ENCODE peak calls at places on chromosomes 16 and 17, in eight cellular contexts. Q, O, K, A, H, E, P and J are unnamed samples. For H3K4me1 and H3K36me3, the result is how much of the 10 kb centered on the place peaks cover.

GRCh38 chr17:27597783-27598320 is 33.1 kb upstream of the LGALS9 start:
- DNase-seq in Q (no peak), O (no peak), K (no peak), A (no peak), H (no peak), E (no peak), P (no peak), J (no peak)

GRCh38 chr16:57577691-57578224 is 35.3 kb downstream of the ADGRG5 start:
- DNase-seq in Q (no peak), O (no peak), K (peak), A (peak), H (no peak), E (no peak), P (peak), J (no peak)

GRCh38 chr17:4450710-4451316 is 17.1 kb downstream of the SPNS3 start:
- DNase-seq in Q (no peak), O (no peak), K (no peak), A (no peak), H (no peak), E (no peak), P (no peak), J (no peak)

GRCh38 chr16:73126453-73126853 is 78.5 kb upstream of the ZFHX3 start:
- DNase-seq in Q (peak), O (no peak), K (no peak), A (peak), H (peak), E (no peak), P (no peak), J (no peak)

GRCh38 chr17:18324140-18325049 is 9.3 kb downstream of the SMCR8 start:
- DNase-seq in Q (no peak), O (no peak), K (no peak), A (no peak), H (no peak), E (no peak), P (no peak), J (no peak)

GRCh38 chr17:51734462-51734861 is 424.1 kb downstream of the CA10 start:
- DNase-seq in Q (peak), O (peak), K (peak), A (no peak), H (no peak), E (no peak), P (peak), J (no peak)

GRCh38 chr17:78053777-78054468 is 74.6 kb downstream of the TMC6 start:
- DNase-seq in Q (no peak), O (peak), K (no peak), A (no peak), H (peak), E (no peak), P (no peak), J (no peak)

GRCh38 chr17:19370493-19370960 is 7.8 kb upstream of the MAPK7 start:
- DNase-seq in Q (peak), O (no peak), K (no peak), A (peak), H (no peak), E (no peak), P (peak), J (no peak)

GRCh38 chr16:76756951-76757350 is 434.0 kb upstream of the MON1B start:
- DNase-seq in Q (no peak), O (peak), K (no peak), A (no peak), H (peak), E (no peak), P (no peak), J (no peak)

GRCh38 chr16:15829460-15829859 is 27.4 kb downstream of the MYH11 start:
- DNase-seq in Q (peak), O (no peak), K (no peak), A (peak), H (no peak), E (no peak), P (no peak), J (peak)

GRCh38 chr16:57255686-57256415 is 10.8 kb downstream of the ARL2BP start:
- DNase-seq in Q (no peak), O (peak), K (no peak), A (peak), H (peak), E (no peak), P (no peak), J (no peak)

GRCh38 chr16:79876332-79876730 is 275.8 kb upstream of the MAF start:
- DNase-seq in Q (no peak), O (no peak), K (no peak), A (no peak), H (no peak), E (no peak), P (no peak), J (no peak)

GRCh38 chr17:49456172-49456965 is 38.7 kb upstream of the NGFR start:
- DNase-seq in Q (no peak), O (peak), K (no peak), A (no peak), H (peak), E (no peak), P (no peak), J (no peak)

GRCh38 chr17:1872976-1873375 is 43.2 kb downstream of the RPA1 start:
- DNase-seq in Q (no peak), O (no peak), K (no peak), A (no peak), H (no peak), E (no peak), P (no peak), J (no peak)

GRCh38 chr17:41728056-41728455 is 6.4 kb downstream of the HAP1 start:
- DNase-seq in Q (no peak), O (no peak), K (no peak), A (no peak), H (no peak), E (no peak), P (no peak), J (no peak)

GRCh38 chr16:287298-287811 is 4.4 kb downstream of the PDIA2 start:
- DNase-seq in Q (no peak), O (no peak), K (no peak), A (no peak), H (no peak), E (no peak), P (no peak), J (no peak)

GRCh38 chr16:89700649-89701424 is 668 bp downstream of the SPATA2L start:
- DNase-seq in Q (no peak), O (peak), K (no peak), A (peak), H (peak), E (peak), P (peak), J (peak)

GRCh38 chr16:84718-85452 is 6.9 kb downstream of the MPG start:
- DNase-seq in Q (no peak), O (peak), K (peak), A (peak), H (peak), E (peak), P (peak), J (no peak)

GRCh38 chr17:57874058-57874419 is 24.2 kb upstream of the MRPS23 start:
- DNase-seq in Q (no peak), O (no peak), K (no peak), A (no peak), H (no peak), E (no peak), P (no peak), J (no peak)
- H3K4me1 ChIP-seq in Q (under half), O (half or more), K (under half), A (under half), H (half or more), E (half or more), P (under half), J (under half)

GRCh38 chr17:9513266-9513665 is 62.4 kb downstream of the STX8 start:
- DNase-seq in Q (no peak), O (no peak), K (no peak), A (no peak), H (no peak), E (no peak), P (no peak), J (no peak)
- H3K36me3 ChIP-seq in Q (under half), O (under half), K (under half), A (under half), H (under half), E (under half), P (under half), J (under half)

GRCh38 chr17:39096435-39097158 is 54.8 kb downstream of the PLXDC1 start:
- DNase-seq in Q (no peak), O (no peak), K (peak), A (peak), H (no peak), E (no peak), P (peak), J (no peak)

GRCh38 chr17:39098474-39099090 is 52.9 kb downstream of the PLXDC1 start:
- DNase-seq in Q (no peak), O (no peak), K (no peak), A (no peak), H (no peak), E (no peak), P (no peak), J (no peak)

GRCh38 chr17:39095309-39095686 is 56.1 kb downstream of the PLXDC1 start:
- DNase-seq in Q (no peak), O (no peak), K (no peak), A (no peak), H (no peak), E (no peak), P (no peak), J (no peak)

GRCh38 chr17:39097537-39097936 is 53.9 kb downstream of the PLXDC1 start:
- DNase-seq in Q (no peak), O (no peak), K (no peak), A (no peak), H (no peak), E (no peak), P (no peak), J (no peak)

DNA sequence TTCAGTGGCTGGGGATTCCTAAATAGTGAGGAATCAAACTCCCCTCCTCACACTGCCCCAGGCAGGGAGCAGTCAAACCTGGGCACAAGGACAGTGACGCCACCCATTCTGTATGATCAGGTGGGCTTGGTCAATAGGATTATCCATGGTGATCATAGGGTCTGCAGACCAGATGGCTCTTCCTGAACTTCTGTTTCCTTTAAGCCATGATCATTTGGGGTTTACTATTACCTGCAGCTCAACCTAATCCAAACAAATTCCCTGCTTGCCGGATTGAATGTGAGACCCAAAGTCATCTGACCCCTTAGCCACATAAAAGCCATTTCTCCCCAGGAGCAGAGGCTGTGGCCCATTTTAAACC is 54.3 kb downstream of the PLXDC1 start:
- DNase-seq in Q (no peak), O (no peak), K (no peak), A (no peak), H (no peak), E (no peak), P (no peak), J (no peak)
- H3K4me1 ChIP-seq in Q (under half), O (under half), K (half or more), A (under half), H (under half), E (under half), P (half or more), J (under half)

GRCh38 chr16:64964126-64964540 is 157.7 kb downstream of the CDH11 start:
- DNase-seq in Q (no peak), O (peak), K (no peak), A (no peak), H (no peak), E (peak), P (no peak), J (no peak)
- H3K36me3 ChIP-seq in Q (under half), O (under half), K (under half), A (under half), H (under half), E (under half), P (under half), J (under half)